ENCODE peak calls at places on chromosomes 1 and 21, in seven cellular contexts. M is IMR-90, Z is body of pancreas, R is ovary, H is tibial nerve, T is transverse colon, F is Peyer's patch. C is an unnamed sample. For H3K27me3, the result is how much of the 10 kb centered on the place peaks cover.

GRCh38 chr1:91805343-91805801 is 80.6 kb downstream of the TGFBR3 start:
- DNase-seq in Z (peak), M (no peak), T (no peak), R (no peak), H (no peak), F (no peak), C (no peak)

GRCh38 chr1:119603695-119604094 is 44.4 kb downstream of the ZNF697 start:
- DNase-seq in F (no peak), T (no peak), R (no peak), Z (no peak), M (no peak), H (no peak), C (no peak)

GRCh38 chr1:29358183-29358582 is 121.9 kb downstream of the PTPRU start:
- DNase-seq in F (no peak), Z (no peak), R (no peak), T (no peak), H (no peak), M (no peak), C (no peak)

GRCh38 chr21:36282568-36283230 is 37.3 kb upstream of the MORC3 start:
- DNase-seq in H (no peak), T (no peak), Z (no peak), F (no peak), M (peak), R (no peak), C (no peak)

GRCh38 chr1:239730378-239730777 is 344.0 kb downstream of the CHRM3 start:
- DNase-seq in R (no peak), H (no peak), M (no peak), F (no peak), Z (no peak), T (no peak), C (no peak)

GRCh38 chr1:30804822-30805221 is 47.2 kb upstream of the LAPTM5 start:
- DNase-seq in F (no peak), H (no peak), R (no peak), M (no peak), T (no peak), Z (no peak), C (no peak)

GRCh38 chr1:168297019-168297418 is 16.3 kb downstream of the TBX19 start:
- DNase-seq in R (no peak), H (no peak), Z (peak), M (no peak), F (no peak), T (no peak), C (no peak)

GRCh38 chr1:190474010-190474409 is 3.7 kb downstream of the BRINP3 start:
- DNase-seq in T (no peak), Z (no peak), R (no peak), M (no peak), H (no peak), F (no peak), C (no peak)

GRCh38 chr1:34884961-34885360 is 25.4 kb upstream of the SMIM12 start:
- DNase-seq in H (no peak), R (no peak), F (no peak), T (no peak), Z (peak), M (no peak), C (no peak)

GRCh38 chr1:54275349-54275748 is 75.4 kb downstream of the MRPL37 start:
- DNase-seq in H (peak), F (no peak), Z (peak), R (peak), T (peak), M (peak), C (peak)

GRCh38 chr21:30072496-30072895 is 94.1 kb downstream of the CLDN17 start:
- DNase-seq in Z (peak), T (peak), H (no peak), R (no peak), M (no peak), F (no peak), C (no peak)

GRCh38 chr1:247409869-247410544 is 6.0 kb upstream of the NLRP3 start:
- DNase-seq in F (no peak), Z (no peak), M (no peak), T (no peak), R (no peak), H (no peak), C (no peak)

GRCh38 chr21:39132248-39132647 is 51.0 kb downstream of the PSMG1 start:
- DNase-seq in R (no peak), Z (no peak), M (peak), F (no peak), H (no peak), T (no peak), C (no peak)

GRCh38 chr1:64864018-64864945 is 102.1 kb downstream of the JAK1 start:
- DNase-seq in H (peak), Z (peak), R (no peak), M (no peak), F (no peak), T (peak), C (no peak)

GRCh38 chr1:147238053-147238902 is 4.2 kb upstream of the CHD1L start:
- DNase-seq in F (no peak), H (no peak), T (no peak), R (no peak), M (no peak), Z (no peak), C (no peak)

GRCh38 chr1:46594068-46594467 is 10.0 kb downstream of the MKNK1 start:
- DNase-seq in R (no peak), H (no peak), F (no peak), M (no peak), T (no peak), Z (no peak), C (no peak)

GRCh38 chr1:25066731-25067520 is 136.8 kb upstream of the RUNX3 start:
- DNase-seq in H (no peak), T (no peak), Z (no peak), F (no peak), R (no peak), M (no peak), C (no peak)

GRCh38 chr1:100988121-100988520 is 37.5 kb downstream of the DPH5 start:
- DNase-seq in H (no peak), R (no peak), F (no peak), M (peak), Z (no peak), T (no peak), C (no peak)

GRCh38 chr1:233700338-233700737 is 86.4 kb downstream of the KCNK1 start:
- DNase-seq in T (no peak), F (no peak), H (no peak), Z (no peak), R (no peak), M (no peak), C (no peak)

GRCh38 chr1:30715216-30715615 is 8.2 kb downstream of the MATN1 start:
- DNase-seq in T (no peak), R (no peak), M (no peak), F (no peak), H (no peak), Z (no peak), C (no peak)

GRCh38 chr1:15734296-15734695 is 1.8 kb upstream of the SLC25A34 start:
- DNase-seq in Z (no peak), F (peak), R (no peak), T (no peak), H (no peak), M (no peak), C (no peak)

GRCh38 chr1:3329640-3330281 is 124.7 kb upstream of the ARHGEF16 start:
- DNase-seq in R (no peak), H (no peak), F (no peak), T (no peak), M (no peak), Z (no peak), C (no peak)

GRCh38 chr1:33943978-33944377 is 80.1 kb downstream of the HMGB4 start:
- DNase-seq in R (no peak), M (peak), Z (peak), H (no peak), T (no peak), F (no peak), C (no peak)

GRCh38 chr1:46421739-46422138 is 27.6 kb downstream of the FAAH start:
- DNase-seq in M (no peak), Z (no peak), H (no peak), F (no peak), R (no peak), T (no peak), C (no peak)

GRCh38 chr1:200368556-200368955 is 41.3 kb downstream of the ZNF281 start:
- DNase-seq in F (no peak), M (no peak), T (no peak), Z (no peak), R (no peak), H (no peak), C (no peak)

GRCh38 chr1:64624446-64624766 is 120.5 kb upstream of the RAVER2 start:
- DNase-seq in Z (no peak), H (peak), F (no peak), R (no peak), T (no peak), M (peak), C (no peak)

GRCh38 chr21:28436286-28436932 is 556.3 kb downstream of the LTN1 start:
- DNase-seq in F (no peak), M (peak), H (no peak), Z (no peak), R (no peak), T (no peak), C (peak)

GRCh38 chr1:155196893-155197638 is 10.6 kb downstream of the THBS3 start:
- DNase-seq in T (no peak), H (no peak), Z (peak), R (peak), F (no peak), M (no peak), C (no peak)

DNA sequence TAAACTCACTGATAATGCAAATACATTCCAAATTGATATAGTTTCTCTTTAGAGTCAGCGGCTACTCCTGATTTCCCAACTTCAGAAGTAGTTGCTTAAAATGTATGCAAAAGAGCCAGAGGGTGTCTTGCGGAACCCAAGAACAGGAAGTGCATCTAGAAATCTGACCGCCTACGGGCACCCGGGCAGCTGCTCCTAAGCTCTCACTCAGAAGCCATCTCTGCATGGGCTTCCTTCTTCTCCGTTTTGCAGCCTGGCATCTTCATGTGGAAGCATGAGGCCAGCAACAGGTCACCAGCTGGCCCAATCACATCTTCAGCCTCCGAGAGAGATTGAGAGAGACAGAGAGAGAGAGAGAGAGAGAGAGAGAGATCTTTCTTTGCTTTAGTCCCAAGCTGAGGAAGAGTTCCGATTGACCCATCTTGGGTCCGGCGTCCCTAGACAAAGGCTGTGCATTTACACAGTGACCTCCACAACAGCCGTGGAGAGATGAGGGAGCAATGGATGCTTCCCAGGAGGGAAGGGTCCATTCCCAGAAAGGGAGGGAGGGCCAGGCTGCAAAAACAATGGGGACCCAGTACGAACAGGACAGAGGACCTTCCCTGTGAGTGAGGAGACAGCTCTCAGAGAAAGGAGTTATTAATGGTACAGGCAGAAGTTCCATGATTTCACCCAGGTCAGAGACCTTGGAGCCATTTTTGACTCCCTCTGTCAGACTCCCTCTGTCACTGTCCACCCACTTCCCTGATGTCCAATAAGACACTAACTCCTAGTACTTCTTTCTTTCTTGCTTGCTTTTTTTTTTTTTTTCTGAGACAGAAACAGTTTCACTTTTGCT is 28.2 kb upstream of the SLC30A1 start:
- DNase-seq in T (peak), F (no peak), Z (no peak), R (no peak), H (no peak), M (no peak), C (no peak)
- TF ChIP-seq POLR2A in T (no peak), F (peak), Z (no peak), R (no peak), H (no peak), M (no peak), C (no peak)

DNA sequence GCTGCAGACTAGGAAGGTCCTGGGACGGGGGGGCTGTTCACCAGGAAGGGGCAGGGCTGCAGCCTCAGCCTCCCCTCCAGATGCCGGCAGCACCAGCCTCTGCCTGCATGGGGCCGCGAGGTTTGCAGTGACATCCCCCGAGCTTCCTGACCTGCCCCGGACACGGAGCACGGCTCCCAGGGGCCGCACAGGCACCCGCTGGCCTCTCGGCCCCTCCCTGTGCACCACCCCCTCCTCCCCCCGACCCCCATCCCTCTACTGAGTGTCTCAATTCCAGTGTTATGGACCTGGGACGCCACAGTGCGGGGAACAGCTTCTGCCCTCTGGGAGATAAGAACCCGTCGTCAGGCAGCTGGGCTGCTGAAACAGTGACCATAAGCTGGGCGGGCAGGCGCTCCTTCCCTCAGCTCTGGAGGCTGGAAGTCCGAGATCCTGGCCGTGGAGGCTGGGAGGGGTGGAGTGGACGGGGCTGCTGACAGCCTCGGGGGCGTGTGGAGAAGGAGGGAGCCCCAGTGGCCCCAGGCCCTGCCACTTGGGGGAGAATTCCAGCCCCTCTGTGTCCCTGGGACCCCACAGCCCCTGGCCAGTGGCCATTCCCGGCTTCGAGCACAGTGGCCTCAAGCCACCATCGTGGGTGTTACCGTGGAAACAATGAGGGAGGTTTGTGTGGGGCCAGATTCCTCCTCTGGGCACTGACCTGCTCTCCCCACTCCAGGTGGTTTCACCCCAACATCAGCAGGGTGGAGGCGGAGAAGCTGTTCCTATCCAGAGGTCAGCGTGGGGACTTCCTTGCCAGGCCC is 11.5 kb downstream of the RNF223 start:
- DNase-seq in F (no peak), M (peak), T (no peak), Z (no peak), H (no peak), R (no peak), C (no peak)
- H3K27me3 ChIP-seq in F (under half), M (under half), T (half or more), Z (under half), H (under half), R (under half), C (under half)

DNA sequence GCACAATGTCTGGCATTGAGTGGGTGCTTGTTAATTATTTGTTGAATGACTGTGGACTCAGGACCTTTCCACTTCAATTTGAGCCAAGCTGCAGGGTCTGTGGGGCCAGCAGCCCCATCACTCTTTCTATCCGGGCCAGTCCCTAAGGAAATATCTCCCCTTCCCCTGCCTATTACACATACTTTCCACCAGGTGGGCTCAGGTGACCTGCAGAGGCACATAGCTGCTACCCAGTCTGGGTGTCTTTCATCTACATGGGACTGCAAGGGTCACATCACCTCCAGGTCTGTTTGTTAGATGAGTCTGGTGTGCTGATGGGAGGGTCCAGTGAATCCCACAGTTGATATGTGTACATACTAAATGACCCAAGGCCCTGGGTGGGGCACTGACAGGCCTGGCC is 59.6 kb upstream of the KDM4A start:
- DNase-seq in Z (no peak), T (no peak), H (no peak), M (no peak), R (no peak), F (no peak), C (no peak)
- TF ChIP-seq CTCF in Z (peak), T (no peak), H (no peak), M (peak), R (no peak), F (no peak), C (no peak)

GRCh38 chr1:37553927-37554808 is at the start of gene SNIP1:
- DNase-seq in Z (peak), R (peak), T (peak), F (peak), M (peak), H (peak), C (peak)
- TF ChIP-seq POLR2A in Z (peak), R (peak), T (peak), F (peak), M (peak), H (peak), C (peak)

DNA sequence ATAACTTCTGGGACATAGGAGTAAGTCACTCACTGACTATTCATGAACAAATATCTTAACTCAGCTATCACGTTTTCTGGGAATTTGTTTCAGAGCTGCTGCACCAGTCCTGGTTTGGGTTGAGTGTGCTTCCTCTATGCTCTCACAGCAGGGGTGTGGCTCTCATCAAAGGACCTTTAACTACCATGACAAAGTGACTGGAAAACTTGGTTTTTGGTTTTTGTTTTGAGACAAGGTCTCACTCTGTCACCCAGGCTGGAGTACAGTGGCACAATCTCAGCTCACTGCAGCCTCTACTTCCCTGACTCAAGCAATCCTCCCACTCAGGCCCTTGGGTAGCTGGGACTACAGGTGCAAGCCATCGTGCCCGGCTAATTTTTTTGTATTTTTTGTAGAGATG is 4.1 kb downstream of the ILDR2 start:
- DNase-seq in Z (no peak), H (no peak), T (no peak), R (no peak), F (no peak), M (no peak), C (no peak)
- H3K27me3 ChIP-seq in Z (under half), H (under half), T (half or more), R (under half), F (under half), M (under half), C (under half)

DNA sequence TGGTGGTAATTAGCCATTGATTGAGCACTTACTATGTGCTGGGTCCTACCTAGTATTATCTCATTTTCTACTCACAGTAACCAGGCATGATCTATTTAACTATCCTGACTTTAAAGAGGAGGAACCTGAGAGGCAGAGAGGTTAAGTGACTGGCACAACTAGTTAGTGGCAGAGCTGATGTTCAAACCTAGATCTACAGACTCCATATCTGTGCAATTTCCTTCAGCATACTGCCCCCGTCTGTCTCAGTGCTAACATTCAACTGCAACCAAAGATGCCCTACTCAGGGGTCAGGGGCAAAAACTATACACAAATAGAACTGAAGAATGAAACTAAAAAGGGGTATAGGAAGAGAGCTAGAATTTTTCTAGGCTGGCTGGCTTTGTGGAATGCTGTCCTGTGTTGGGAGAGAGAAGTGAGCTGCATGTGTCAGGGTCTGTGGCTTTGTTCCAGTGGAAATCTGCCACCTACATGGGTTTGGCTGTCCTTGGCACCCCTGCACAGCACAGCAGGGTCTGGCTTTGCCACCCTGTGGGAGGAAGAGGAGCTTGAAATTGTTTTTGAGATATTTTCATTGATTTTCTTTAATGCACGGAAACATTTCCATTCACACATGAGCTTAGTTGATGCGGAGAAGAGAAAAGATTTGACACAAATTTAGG is 368.5 kb downstream of the RPS6KC1 start:
- DNase-seq in T (no peak), F (no peak), Z (no peak), M (no peak), R (no peak), H (no peak), C (no peak)
- TF ChIP-seq CTCF in T (no peak), F (no peak), Z (no peak), M (peak), R (no peak), H (no peak), C (no peak)

GRCh38 chr1:182965861-182966260 is 12.9 kb upstream of the SHCBP1L start:
- DNase-seq in H (no peak), M (no peak), F (no peak), R (no peak), T (no peak), Z (no peak), C (no peak)

GRCh38 chr1:182965096-182965495 is 12.1 kb upstream of the SHCBP1L start:
- DNase-seq in M (no peak), R (no peak), Z (no peak), F (no peak), T (no peak), H (no peak), C (no peak)

GRCh38 chr1:182960046-182960445 is 7.1 kb upstream of the SHCBP1L start:
- DNase-seq in T (no peak), M (no peak), F (no peak), Z (no peak), H (no peak), R (no peak), C (no peak)

GRCh38 chr1:182957902-182958395 is 5.0 kb upstream of the SHCBP1L start:
- DNase-seq in H (no peak), F (no peak), M (no peak), R (no peak), Z (no peak), T (no peak), C (no peak)

DNA sequence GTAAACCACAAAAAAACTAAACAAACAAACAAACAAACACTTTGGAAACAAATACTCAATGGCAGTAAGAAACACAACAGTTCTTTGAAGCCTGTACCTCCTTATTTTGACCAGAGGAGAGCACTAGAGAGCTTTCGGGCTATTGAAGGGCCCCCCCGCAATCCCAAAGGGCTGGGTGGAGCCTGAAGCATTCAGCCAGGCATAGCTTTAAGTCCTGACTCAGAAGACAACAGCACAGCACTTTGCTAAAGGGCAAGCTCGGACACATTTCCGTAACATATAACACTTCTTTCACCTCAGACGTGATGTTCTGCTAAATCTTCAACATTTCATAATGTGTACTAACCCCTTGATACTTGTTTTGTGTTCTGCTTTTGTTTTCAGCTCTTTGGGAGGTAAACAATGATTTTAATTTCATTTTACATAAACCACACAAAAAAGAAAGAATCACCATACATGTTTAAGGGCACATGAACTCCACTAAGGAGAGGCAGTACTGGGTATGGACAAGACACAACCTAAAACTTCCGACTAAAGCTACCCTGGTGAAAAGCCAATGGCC is 9.7 kb upstream of the SHCBP1L start:
- DNase-seq in M (peak), H (peak), R (peak), T (peak), Z (peak), F (peak), C (peak)
- TF ChIP-seq POLR2A in M (peak), H (peak), R (peak), T (no peak), Z (no peak), F (no peak), C (peak)